ENCODE peak calls at places on chromosome 2, in seven cellular contexts. F is mucosa of descending colon; V is astrocyte of the cerebellum; S is central memory CD8-positive, alpha-beta T cell; J is CD4-positive, CD25-positive, alpha-beta regulatory T cell; N is tibial artery; C is activated naive CD4-positive, alpha-beta T cell treated with anti-CD3 and anti-CD28 coated beads, Interleukin-2, amount 10 ng/mL, durations not matched to agents 7 days and 5 days. T is an unnamed sample.

GRCh38 chr2:219017166-219017931 is 24.0 kb downstream of the CFAP65 start:
- DNase-seq in J (no peak), N (no peak), C (no peak), S (no peak), F (peak), V (no peak), T (no peak)

GRCh38 chr2:234290671-234291070 is 206.2 kb downstream of the ARL4C start:
- DNase-seq in S (peak), N (no peak), F (peak), V (no peak), C (peak), J (peak), T (peak)

GRCh38 chr2:25078171-25079049 is 36.5 kb downstream of the EFR3B start:
- DNase-seq in F (no peak), V (peak), N (no peak), S (no peak), J (no peak), C (no peak), T (peak)

GRCh38 chr2:213216461-213216860 is 65.0 kb upstream of the IKZF2 start:
- DNase-seq in N (no peak), V (peak), F (no peak), J (no peak), S (no peak), C (no peak), T (no peak)

GRCh38 chr2:150147889-150148683 is 339.4 kb downstream of the RND3 start:
- DNase-seq in J (no peak), F (no peak), V (no peak), N (no peak), C (no peak), S (no peak), T (no peak)

GRCh38 chr2:234751275-234751938 is 200.4 kb upstream of the SH3BP4 start:
- DNase-seq in N (no peak), C (no peak), J (no peak), V (no peak), F (no peak), S (no peak), T (no peak)

GRCh38 chr2:164182116-164182637 is 439.1 kb downstream of the GRB14 start:
- DNase-seq in J (no peak), F (no peak), V (no peak), C (no peak), N (no peak), S (no peak), T (no peak)

GRCh38 chr2:191165190-191165643 is 14.4 kb upstream of the STAT4 start:
- DNase-seq in N (no peak), J (peak), C (peak), F (no peak), S (no peak), V (peak), T (no peak)

GRCh38 chr2:126736133-126736874 is 80.3 kb downstream of the GYPC start:
- DNase-seq in N (no peak), S (no peak), F (peak), C (no peak), J (no peak), V (peak), T (no peak)

GRCh38 chr2:203195331-203195730 is 43.5 kb upstream of the CYP20A1 start:
- DNase-seq in J (no peak), F (no peak), N (no peak), C (no peak), V (no peak), S (no peak), T (no peak)

GRCh38 chr2:86523491-86523890 is 39.8 kb downstream of the CHMP3 start:
- DNase-seq in J (no peak), F (no peak), C (no peak), S (no peak), N (no peak), V (no peak), T (no peak)

GRCh38 chr2:233419626-233420431 is 65.5 kb downstream of the DGKD start:
- DNase-seq in F (no peak), S (no peak), V (no peak), N (peak), C (peak), J (peak), T (no peak)

GRCh38 chr2:128016620-128017019 is 11.2 kb downstream of the SAP130 start:
- DNase-seq in F (no peak), J (no peak), N (no peak), S (no peak), V (peak), C (no peak), T (no peak)

GRCh38 chr2:86047575-86048382 is 57.9 kb downstream of the POLR1A start:
- DNase-seq in V (no peak), J (no peak), C (no peak), F (no peak), N (peak), S (no peak), T (no peak)

GRCh38 chr2:28716265-28716865 is 35.3 kb upstream of the PPP1CB start:
- DNase-seq in N (peak), J (no peak), V (peak), C (no peak), F (no peak), S (no peak), T (peak)

GRCh38 chr2:101120124-101120996 is 30.8 kb downstream of the TBC1D8 start:
- DNase-seq in N (peak), C (no peak), F (peak), J (no peak), V (no peak), S (no peak), T (peak)

GRCh38 chr2:176002684-176003225 is 688 bp upstream of the LNPK start:
- DNase-seq in J (peak), S (no peak), F (no peak), N (no peak), V (no peak), C (no peak), T (peak)

GRCh38 chr2:162318280-162319222 is at the start of gene IFIH1:
- DNase-seq in V (peak), C (peak), J (peak), N (peak), S (peak), F (peak), T (peak)

GRCh38 chr2:56130463-56131070 is 53.2 kb upstream of the CCDC85A start:
- DNase-seq in F (no peak), J (no peak), V (peak), S (no peak), N (no peak), C (no peak), T (peak)

GRCh38 chr2:55604027-55604565 is 13.3 kb downstream of the PPP4R3B start:
- DNase-seq in F (no peak), C (no peak), S (no peak), N (no peak), V (no peak), J (no peak), T (no peak)

GRCh38 chr2:101267671-101268656 is 15.3 kb downstream of the CNOT11 start:
- DNase-seq in V (no peak), F (no peak), C (no peak), J (no peak), S (no peak), N (no peak), T (no peak)

GRCh38 chr2:98379311-98380202 is 33.3 kb downstream of the CNGA3 start:
- DNase-seq in N (no peak), F (no peak), J (no peak), V (no peak), C (no peak), S (no peak), T (no peak)

GRCh38 chr2:187698374-187699110 is 144.3 kb upstream of the TFPI start:
- DNase-seq in V (peak), N (no peak), F (no peak), C (no peak), J (no peak), S (no peak), T (no peak)

GRCh38 chr2:129061079-129061785 is 742.6 kb upstream of the HS6ST1 start:
- DNase-seq in V (peak), C (no peak), N (no peak), J (no peak), F (no peak), S (no peak), T (no peak)

GRCh38 chr2:7325186-7325585 is 408.0 kb downstream of the RNF144A start:
- DNase-seq in N (no peak), S (no peak), F (no peak), C (no peak), V (no peak), J (no peak), T (no peak)

GRCh38 chr2:71749671-71750101 is 296.3 kb downstream of the DYSF start:
- DNase-seq in V (peak), S (no peak), C (no peak), F (no peak), N (no peak), J (no peak), T (no peak)

GRCh38 chr2:60484080-60484737 is 69.2 kb downstream of the BCL11A start:
- DNase-seq in F (no peak), N (no peak), J (no peak), S (no peak), V (no peak), C (no peak), T (no peak)

GRCh38 chr2:129765326-129766158 is 213.9 kb upstream of the RAB6C start:
- DNase-seq in V (no peak), C (no peak), F (no peak), S (no peak), J (no peak), N (no peak), T (no peak)

GRCh38 chr2:54262015-54262765 is 6.2 kb upstream of the TSPYL6 start:
- DNase-seq in J (no peak), V (no peak), F (no peak), C (no peak), S (no peak), N (no peak), T (no peak)

GRCh38 chr2:30764021-30764800 is 43.0 kb downstream of the CAPN13 start:
- DNase-seq in N (no peak), F (no peak), J (no peak), S (no peak), V (no peak), C (no peak), T (no peak)

GRCh38 chr2:99573624-99574251 is 83.9 kb upstream of the REV1 start:
- DNase-seq in F (no peak), S (no peak), J (no peak), C (no peak), V (no peak), N (no peak), T (no peak)

GRCh38 chr2:31889044-31889443 is 121.8 kb downstream of the MEMO1 start:
- DNase-seq in S (no peak), N (no peak), C (no peak), J (no peak), F (no peak), V (no peak), T (no peak)